ENCODE peak calls at places on chromosomes 3 and 15, in five cellular contexts. K is upper lobe of left lung; D is mammary epithelial cell; Y is CD8-positive, alpha-beta memory T cell; A is left ventricle myocardium inferior. L is an unnamed sample.

GRCh38 chr15:90545095-90545494 is 15.4 kb downstream of the CRTC3 start:
- DNase-seq in K (no peak), D (no peak), Y (no peak), A (no peak), L (no peak)

GRCh38 chr3:197752107-197752506 is 2.4 kb downstream of the FYTTD1 start:
- DNase-seq in K (no peak), D (peak; percentile 30), Y (no peak), A (no peak), L (no peak)

GRCh38 chr3:130649061-130649654 is 97.5 kb downstream of the PIK3R4 start:
- DNase-seq in K (no peak), D (no peak), Y (no peak), A (no peak), L (no peak)

GRCh38 chr3:12886736-12887135 is 45.4 kb upstream of the RPL32 start:
- DNase-seq in K (no peak), D (no peak), Y (no peak), A (no peak), L (no peak)

GRCh38 chr3:61030469-61031035 is 220.7 kb downstream of the FHIT start:
- DNase-seq in K (no peak), D (peak; percentile 57), Y (no peak), A (no peak), L (no peak)

GRCh38 chr3:196611761-196612483 is 27.6 kb upstream of the NRROS start:
- DNase-seq in K (no peak), D (no peak), Y (no peak), A (no peak), L (no peak)

GRCh38 chr3:10459954-10460754 is 45.2 kb downstream of the ATP2B2 start:
- DNase-seq in K (no peak), D (peak; percentile 71), Y (peak; percentile 67), A (peak; percentile 50), L (no peak)

GRCh38 chr3:124814620-124815421 is 72.3 kb downstream of the ITGB5 start:
- DNase-seq in K (no peak), D (peak; percentile 37), Y (no peak), A (no peak), L (no peak)

GRCh38 chr3:195441476-195441970 is 1.3 kb downstream of the ACAP2 start:
- DNase-seq in K (no peak), D (no peak), Y (no peak), A (no peak), L (no peak)

GRCh38 chr15:58771621-58772235 is 626 bp downstream of the MINDY2 start:
- DNase-seq in K (peak; percentile 90), D (peak; percentile 36), Y (no peak), A (peak; percentile 53), L (no peak)

GRCh38 chr3:66140763-66141372 is 79.9 kb upstream of the SLC25A26 start:
- DNase-seq in K (no peak), D (peak; percentile 57), Y (no peak), A (no peak), L (no peak)

GRCh38 chr15:40272713-40273056 is 10.2 kb downstream of the ANKRD63 start:
- DNase-seq in K (no peak), D (no peak), Y (no peak), A (no peak), L (no peak)

GRCh38 chr15:87572381-87572780 is 684.2 kb downstream of the NTRK3 start:
- DNase-seq in K (no peak), D (no peak), Y (no peak), A (no peak), L (no peak)

GRCh38 chr3:45776291-45776576 is 20.1 kb downstream of the SLC6A20 start:
- DNase-seq in K (no peak), D (no peak), Y (no peak), A (no peak), L (no peak)

GRCh38 chr15:64151727-64152506 is at the start of gene SNX22:
- DNase-seq in K (peak; percentile 91), D (no peak), Y (no peak), A (no peak), L (no peak)

GRCh38 chr3:48428863-48429415 is 947 bp downstream of the PLXNB1 start:
- DNase-seq in K (no peak), D (no peak), Y (no peak), A (peak; percentile 53), L (no peak)

GRCh38 chr3:10557783-10558373 is 52.5 kb upstream of the ATP2B2 start:
- DNase-seq in K (no peak), D (peak; percentile 67), Y (no peak), A (no peak), L (no peak)

GRCh38 chr15:75214293-75215096 is 12.8 kb downstream of the C15orf39 start:
- DNase-seq in K (no peak), D (no peak), Y (no peak), A (no peak), L (no peak)

GRCh38 chr3:137304313-137305056 is 346.7 kb downstream of the IL20RB start:
- DNase-seq in K (no peak), D (no peak), Y (no peak), A (no peak), L (no peak)

GRCh38 chr15:30984542-30984941 is 6.9 kb downstream of the MTMR10 start:
- DNase-seq in K (no peak), D (no peak), Y (no peak), A (no peak), L (no peak)

GRCh38 chr3:177516130-177517011 is 319.1 kb upstream of the TBL1XR1 start:
- DNase-seq in K (peak; percentile 51), D (no peak), Y (no peak), A (peak; percentile 63), L (no peak)

GRCh38 chr3:16686679-16687078 is 81.5 kb upstream of the DAZL start:
- DNase-seq in K (no peak), D (no peak), Y (no peak), A (no peak), L (no peak)

GRCh38 chr3:16692486-16693378 is 87.5 kb upstream of the DAZL start:
- DNase-seq in K (no peak), D (no peak), Y (no peak), A (no peak), L (no peak)

DNA sequence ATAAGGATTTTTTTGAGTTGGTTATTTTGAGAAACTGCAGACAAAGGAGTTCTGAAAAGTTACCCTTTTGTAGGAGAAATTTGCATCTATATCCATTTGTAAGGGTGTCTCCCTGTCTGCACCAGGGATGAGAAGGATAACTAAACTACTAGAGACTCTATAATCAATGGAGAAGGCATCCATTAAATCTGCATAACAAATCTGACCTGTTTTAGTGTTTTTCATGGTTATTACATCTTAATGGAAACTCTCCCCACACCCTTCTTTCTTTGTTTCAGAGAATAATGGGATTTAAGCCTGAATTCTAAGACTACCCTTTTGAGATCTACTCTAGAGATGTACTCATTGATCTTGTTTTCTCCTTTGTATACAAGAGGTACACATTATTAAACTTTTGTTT is 82.0 kb upstream of the DAZL start:
- DNase-seq in K (no peak), D (no peak), Y (no peak), A (no peak), L (no peak)
- H3K9me3 ChIP-seq in K (no peaks in the 10 kb centered on the region), D (no peaks in the 10 kb centered on the region), Y (no peaks in the 10 kb centered on the region), A (no peaks in the 10 kb centered on the region), L (no peaks in the 10 kb centered on the region)

DNA sequence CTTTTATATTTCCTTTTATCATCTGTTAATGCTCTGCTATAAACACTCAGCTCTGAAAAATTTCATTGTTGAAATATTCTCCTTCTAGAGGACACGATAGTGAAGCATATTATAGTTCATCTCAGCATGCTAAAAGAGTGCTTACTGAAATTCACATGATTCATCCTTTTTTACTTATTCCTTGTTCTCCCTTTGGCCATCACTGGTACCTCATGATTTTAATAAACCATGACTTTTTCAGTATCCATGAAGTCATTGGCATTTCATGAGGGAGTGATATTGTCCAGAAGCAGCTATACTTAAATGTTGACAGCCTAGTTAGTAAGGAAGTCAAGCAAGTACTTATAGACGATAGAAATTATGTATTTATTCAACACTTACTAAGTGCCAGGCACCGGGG is 112.7 kb downstream of the PROS1 start:
- DNase-seq in K (no peak), D (no peak), Y (no peak), A (no peak), L (no peak)
- H3K9me3 ChIP-seq in K (no peaks in the 10 kb centered on the region), D (no peaks in the 10 kb centered on the region), Y (no peaks in the 10 kb centered on the region), A (no peaks in the 10 kb centered on the region), L (no peaks in the 10 kb centered on the region)

DNA sequence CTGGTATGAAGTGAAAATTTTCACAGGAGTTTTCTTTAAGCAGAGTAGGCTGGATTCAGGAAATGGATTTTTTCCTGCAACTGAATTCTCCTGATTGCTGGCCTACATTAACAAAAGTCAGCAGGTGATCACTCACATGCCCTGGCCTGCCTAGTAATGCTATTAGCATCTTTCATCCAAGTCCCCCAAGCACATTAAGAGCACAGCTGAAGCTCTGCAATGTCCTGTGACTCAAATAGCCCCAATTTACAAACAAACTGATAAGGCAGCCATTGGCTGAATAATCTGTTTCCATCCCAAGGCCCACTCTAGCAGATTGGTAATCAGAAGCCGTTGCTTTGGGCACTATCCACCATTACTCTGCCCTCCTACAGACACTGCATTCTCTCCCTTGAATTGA is 688.2 kb upstream of the LMCD1 start:
- DNase-seq in K (no peak), D (no peak), Y (no peak), A (no peak), L (no peak)
- H3K9me3 ChIP-seq in K (no peaks in the 10 kb centered on the region), D (peaks cover 2% of the 10 kb centered on the region), Y (no peaks in the 10 kb centered on the region), A (no peaks in the 10 kb centered on the region), L (no peaks in the 10 kb centered on the region)

DNA sequence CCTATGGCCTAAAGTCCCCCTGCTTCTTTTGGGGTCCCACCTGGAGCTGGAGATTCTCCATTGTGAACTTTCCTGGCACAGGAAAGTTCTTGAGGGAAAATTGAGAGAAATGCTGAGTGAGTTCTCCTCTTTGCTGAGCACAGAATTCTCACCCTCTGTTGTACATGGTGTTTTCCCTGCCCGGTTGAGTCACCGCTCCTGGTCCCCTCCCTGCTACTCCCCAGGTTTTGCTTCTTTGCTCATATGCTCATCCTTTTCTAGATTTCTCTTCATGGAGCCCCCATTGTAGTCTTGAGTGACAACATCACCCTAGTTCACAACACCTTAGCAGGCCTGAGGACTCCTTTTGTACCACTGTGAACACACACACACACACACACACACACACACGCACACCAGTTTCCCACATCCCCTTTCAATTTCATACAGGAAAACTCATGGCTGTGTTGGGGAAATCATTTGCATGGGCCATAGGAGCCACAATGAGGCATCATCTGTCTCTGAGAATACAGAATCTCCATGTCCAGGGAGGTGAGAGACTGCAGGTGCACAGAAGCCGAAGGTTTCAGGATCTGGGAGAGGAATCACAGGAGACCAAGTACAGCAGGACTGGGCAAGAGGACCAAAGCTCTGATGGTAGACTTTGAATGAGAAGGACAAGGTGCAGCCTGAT is 585.3 kb downstream of the GOLGA6L6 start:
- DNase-seq in K (no peak), D (no peak), Y (no peak), A (no peak), L (no peak)
- H3K9me3 ChIP-seq in K (no peaks in the 10 kb centered on the region), D (peaks cover 19% of the 10 kb centered on the region), Y (no peaks in the 10 kb centered on the region), A (peaks cover 17% of the 10 kb centered on the region), L (no peaks in the 10 kb centered on the region)

DNA sequence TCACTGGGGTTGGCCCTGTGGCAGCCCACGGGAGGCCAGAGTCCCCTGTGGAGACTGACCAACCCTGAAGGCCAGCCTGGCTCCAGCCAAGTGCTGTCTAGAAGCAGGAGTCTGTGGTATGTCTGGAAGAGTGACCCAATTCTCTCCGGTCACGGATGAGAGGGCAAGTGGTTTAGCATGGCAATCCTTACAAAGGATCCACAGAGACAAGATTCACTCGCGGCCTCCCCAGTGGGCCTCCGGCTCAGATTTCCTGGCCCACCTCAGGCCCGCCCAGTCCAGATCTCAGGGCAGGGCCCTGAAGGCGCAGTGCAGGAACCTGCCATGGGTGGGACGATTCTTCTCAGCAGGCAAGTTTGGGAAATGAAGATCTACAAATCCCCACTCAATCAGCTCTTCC is 5.0 kb upstream of the BCL2L10 start:
- DNase-seq in K (no peak), D (no peak), Y (no peak), A (no peak), L (no peak)
- H3K9me3 ChIP-seq in K (no peaks in the 10 kb centered on the region), D (no peaks in the 10 kb centered on the region), Y (no peaks in the 10 kb centered on the region), A (no peaks in the 10 kb centered on the region), L (no peaks in the 10 kb centered on the region)

L was measured in esophagus squamous epithelium.